ENCODE peak calls at places on chromosomes 5 and 9, in five cellular contexts. E, V, U, J and G are unnamed samples.

GRCh38 chr9:108078823-108079222 is 589.3 kb upstream of the KLF4 start:
- DNase-seq in E (no peak), V (no peak), J (no peak), U (no peak), G (no peak)

GRCh38 chr9:124698265-124698664 is 72.8 kb downstream of the NR6A1 start:
- DNase-seq in V (no peak), U (no peak), J (no peak), E (no peak), G (no peak)

GRCh38 chr5:159441441-159441840 is 111.2 kb upstream of the IL12B start:
- DNase-seq in J (no peak), V (no peak), E (peak), U (peak), G (peak)

GRCh38 chr9:89523948-89524347 is 26.0 kb upstream of the SEMA4D start:
- DNase-seq in U (no peak), V (no peak), E (no peak), J (peak), G (no peak)

GRCh38 chr9:106893088-106893487 is 30.1 kb downstream of the ZNF462 start:
- DNase-seq in J (no peak), V (no peak), E (no peak), U (no peak), G (peak)

GRCh38 chr5:40436535-40437237 is 243.0 kb upstream of the PTGER4 start:
- DNase-seq in V (no peak), U (no peak), E (no peak), J (peak), G (no peak)

GRCh38 chr9:3527653-3527960 is 1.8 kb upstream of the RFX3 start:
- DNase-seq in U (peak), E (no peak), V (no peak), J (no peak), G (no peak)

GRCh38 chr5:135239461-135240282 is 159.4 kb downstream of the MACROH2A1 start:
- DNase-seq in V (no peak), E (no peak), J (no peak), U (no peak), G (no peak)